ENCODE peak calls at places on chromosomes 16 and 17, in four cellular contexts. I is K562, H is HCT116, X is HepG2. P is an unnamed sample.

GRCh38 chr17:60421273-60422161 is 772 bp upstream of the CHCT1 start:
- DNase-seq in I (no peak), H (no peak), X (peak; percentile 42), P (peak; percentile 97)

GRCh38 chr16:85171809-85172464 is 59.7 kb upstream of the CIBAR2 start:
- DNase-seq in I (peak; percentile 92), X (no peak), H (no peak), P (peak; percentile 64)

GRCh38 chr17:36641877-36642845 is 40.8 kb downstream of the MRM1 start:
- DNase-seq in I (no peak), H (no peak), X (no peak), P (peak; percentile 83)

GRCh38 chr17:40442392-40443195 is 656 bp upstream of the IGFBP4 start:
- DNase-seq in H (no peak), I (peak; percentile 53), X (no peak), P (no peak)

GRCh38 chr17:68004201-68004600 is 7.9 kb upstream of the C17orf58 start:
- DNase-seq in X (no peak), H (no peak), I (no peak), P (no peak)

GRCh38 chr16:13866073-13866472 is 53.9 kb upstream of the ERCC4 start:
- DNase-seq in I (peak; percentile 70), X (peak; percentile 86), H (peak; percentile 72), P (peak; percentile 32)

GRCh38 chr17:29835438-29836351 is 94.3 kb downstream of the SSH2 start:
- DNase-seq in H (no peak), X (no peak), I (no peak), P (no peak)

GRCh38 chr16:54135361-54136275 is 151.0 kb downstream of the IRX3 start:
- DNase-seq in H (no peak), I (no peak), X (no peak), P (no peak)

GRCh38 chr16:30027588-30028437 is 3.3 kb downstream of the TLCD3B start:
- DNase-seq in I (no peak), X (no peak), H (no peak), P (no peak)

GRCh38 chr17:40173778-40174135 is 3.5 kb upstream of the RAPGEFL1 start:
- DNase-seq in H (no peak), X (no peak), I (no peak), P (no peak)

GRCh38 chr17:61400058-61400785 is 579 bp downstream of the TBX2 start:
- DNase-seq in X (no peak), H (no peak), I (no peak), P (peak; percentile 85)

GRCh38 chr16:66714659-66715307 is 18.2 kb upstream of the CMTM4 start:
- DNase-seq in H (no peak), I (no peak), X (no peak), P (peak; percentile 46)

GRCh38 chr17:69997332-69997731 is 77.7 kb upstream of the KCNJ16 start:
- DNase-seq in I (no peak), H (no peak), X (no peak), P (no peak)

GRCh38 chr16:57123216-57123968 is 31.0 kb downstream of the CPNE2 start:
- DNase-seq in I (peak; percentile 57), X (no peak), H (no peak), P (no peak)

GRCh38 chr17:83089322-83090156 is 10.1 kb downstream of the METRNL start:
- DNase-seq in H (no peak), X (no peak), I (no peak), P (no peak)

GRCh38 chr17:51257150-51258081 is 2.4 kb downstream of the MBTD1 start:
- DNase-seq in I (no peak), X (no peak), H (no peak), P (no peak)

GRCh38 chr17:63490321-63490720 is 13.5 kb downstream of the ACE start:
- DNase-seq in X (no peak), I (no peak), H (no peak), P (no peak)

GRCh38 chr17:81996232-81996756 is 18.9 kb downstream of the ASPSCR1 start:
- DNase-seq in H (no peak), I (no peak), X (no peak), P (no peak)

GRCh38 chr17:16906670-16907069 is 65.2 kb downstream of the TNFRSF13B start:
- DNase-seq in X (no peak), I (no peak), H (no peak), P (no peak)

GRCh38 chr16:22003195-22003594 is 2.3 kb upstream of the PDZD9 start:
- DNase-seq in X (no peak), I (no peak), H (no peak), P (no peak)

GRCh38 chr17:80352991-80353665 is 61.8 kb upstream of the ENDOV start:
- DNase-seq in H (no peak), I (no peak), X (no peak), P (no peak)

GRCh38 chr17:35345926-35346771 is 27.3 kb downstream of the SLFN11 start:
- DNase-seq in X (no peak), H (no peak), I (peak; percentile 14), P (peak; percentile 10)

GRCh38 chr17:83124871-83125514 is 45.6 kb downstream of the METRNL start:
- DNase-seq in X (no peak), I (no peak), H (no peak), P (no peak)

GRCh38 chr17:10646393-10646990 is 10.6 kb downstream of the MYH3 start:
- DNase-seq in X (peak; percentile 58), I (peak; percentile 33), H (peak; percentile 48), P (peak; percentile 71)

GRCh38 chr17:57678393-57678792 is 66.7 kb downstream of the CCDC182 start:
- DNase-seq in X (no peak), I (no peak), H (no peak), P (no peak)

GRCh38 chr17:10360578-10360977 is 12.2 kb downstream of the MYH13 start:
- DNase-seq in X (no peak), I (no peak), H (no peak), P (no peak)

GRCh38 chr17:40485851-40486512 is 15.4 kb downstream of the TNS4 start:
- DNase-seq in I (peak; percentile 59), H (peak; percentile 88), X (peak; percentile 86), P (no peak)

GRCh38 chr16:66425651-66426050 is 1.4 kb upstream of the BEAN1 start:
- DNase-seq in I (no peak), H (no peak), X (no peak), P (no peak)

GRCh38 chr17:47660064-47660492 is 10.4 kb downstream of the KPNB1 start:
- DNase-seq in X (no peak), I (no peak), H (no peak), P (no peak)

GRCh38 chr17:47670064-47670463 is 20.3 kb downstream of the KPNB1 start:
- DNase-seq in H (no peak), I (no peak), X (no peak), P (no peak)

GRCh38 chr17:47663997-47664941 is 14.6 kb downstream of the KPNB1 start:
- DNase-seq in I (peak; percentile 54), H (peak; percentile 48), X (peak; percentile 63), P (peak; percentile 70)

GRCh38 chr17:47669060-47669459 is 19.3 kb downstream of the KPNB1 start:
- DNase-seq in H (no peak), X (no peak), I (no peak), P (no peak)

GRCh38 chr17:47665655-47666054 is 15.9 kb downstream of the KPNB1 start:
- DNase-seq in X (no peak), I (no peak), H (no peak), P (no peak)
- TF ChIP-seq ELF1 in X (no peak), I (no peak), H (no peak), P (no peak)

GRCh38 chr17:20157078-20157360 is 147.9 kb downstream of the SPECC1 start:
- DNase-seq in H (no peak), I (no peak), X (no peak), P (no peak)
- H2AFZ ChIP-seq in H (no peak overlapping the region), I (no peak overlapping the region), X (no peak overlapping the region), P (no peak overlapping the region)

DNA sequence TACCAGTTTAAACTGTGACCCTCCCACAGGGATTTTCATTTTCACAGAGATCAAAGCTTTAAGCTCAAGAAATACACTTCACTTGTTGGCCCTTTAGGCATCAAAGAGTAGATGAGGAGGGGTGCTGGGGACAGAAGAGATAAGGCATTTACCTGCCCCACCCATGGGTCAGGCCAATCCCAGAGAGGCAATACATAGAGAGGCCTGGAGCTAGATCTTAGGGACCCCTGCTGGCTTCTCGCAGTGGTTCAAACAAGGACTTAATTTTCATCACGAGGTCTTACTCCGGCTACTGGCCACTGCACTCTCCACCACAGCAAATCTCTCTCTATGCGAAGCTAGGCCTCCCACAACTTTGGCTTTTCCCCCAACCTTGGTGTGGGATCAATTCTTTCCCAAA is 46.6 kb downstream of the NOG start:
- DNase-seq in I (peak; percentile 20), H (no peak), X (no peak), P (no peak)
- TF ChIP-seq ELF1 in I (no peak), H (no peak), X (no peak), P (no peak)

GRCh38 chr17:19317359-19318095 is 45.0 kb downstream of the B9D1 start:
- DNase-seq in H (peak; percentile 57), I (peak; percentile 73), X (peak; percentile 89), P (no peak)
- H2AFZ ChIP-seq in H (no peak overlapping the region), I (peak overlapping the region; percentile 55), X (no peak overlapping the region), P (no peak overlapping the region)

GRCh38 chr16:89555780-89556179 is 4.7 kb upstream of the RPL13 start:
- DNase-seq in H (no peak), I (no peak), X (no peak), P (no peak)

GRCh38 chr16:89556750-89557149 is 3.7 kb upstream of the RPL13 start:
- DNase-seq in X (no peak), H (no peak), I (no peak), P (no peak)

GRCh38 chr16:89557230-89557935 is 3.1 kb upstream of the RPL13 start:
- DNase-seq in I (peak; percentile 82), X (peak; percentile 90), H (peak; percentile 77), P (peak; percentile 88)

GRCh38 chr16:89560413-89561194 is at the start of gene RPL13:
- DNase-seq in X (peak; percentile 95), I (peak; percentile 97), H (peak; percentile 93), P (peak; percentile 97)

DNA sequence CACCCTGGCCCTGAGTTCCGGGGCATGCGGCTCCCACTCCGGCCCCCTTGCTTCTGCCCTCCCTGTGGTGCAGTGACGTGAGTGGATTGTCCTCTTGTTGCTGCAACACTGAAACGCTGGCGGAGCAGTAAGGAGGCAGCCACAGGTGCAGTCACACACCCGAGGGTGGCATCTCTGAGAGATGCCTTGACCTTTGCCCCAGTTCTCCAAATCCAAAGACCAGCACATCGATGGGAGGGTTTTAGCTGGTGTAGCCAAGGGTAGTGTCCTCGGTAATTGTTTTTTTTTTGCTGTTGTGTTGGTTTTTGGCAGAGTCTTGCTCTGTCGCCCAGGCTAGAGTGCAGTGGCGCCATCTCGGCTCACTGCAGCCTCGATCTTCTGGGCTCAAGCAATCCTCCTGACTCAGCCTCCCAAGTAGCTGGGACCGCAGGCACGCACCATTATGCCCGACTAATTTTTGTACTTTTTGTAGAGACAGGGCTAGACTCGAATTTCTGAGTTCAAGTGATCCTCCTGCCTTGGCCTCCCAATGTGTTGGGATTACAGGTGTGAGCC is 2.5 kb upstream of the RPL13 start:
- DNase-seq in H (no peak), X (no peak), I (no peak), P (no peak)
- TF ChIP-seq ELF1 in H (no peak), X (no peak), I (no peak), P (no peak)